ENCODE peak calls at places on chromosomes 11 and 22, in ten cellular contexts. Q, Y, W, D, T, R, X, Z, K and G are unnamed samples.

GRCh38 chr11:9802291-9802861 is 138.5 kb downstream of the SWAP70 start:
- DNase-seq in Q (no peak), W (peak; percentile 29), Z (peak; percentile 91), X (peak; percentile 30), Y (no peak), K (peak; percentile 14), R (peak; percentile 83), D (no peak), T (no peak), G (no peak)

GRCh38 chr11:86292912-86293606 is 9.0 kb upstream of the HIKESHI start:
- DNase-seq in K (no peak), R (no peak), Y (no peak), W (no peak), D (no peak), X (no peak), Z (no peak), Q (no peak), T (no peak), G (no peak)

GRCh38 chr11:74641289-74641688 is 48.9 kb downstream of the POLD3 start:
- DNase-seq in Q (no peak), X (no peak), T (peak; percentile 73), R (no peak), W (no peak), Z (no peak), D (no peak), Y (peak; percentile 37), K (no peak), G (no peak)

GRCh38 chr22:44360686-44361381 is 48.1 kb upstream of the SHISAL1 start:
- DNase-seq in K (no peak), Y (peak; percentile 50), Z (peak; percentile 80), R (peak; percentile 96), Q (no peak), W (no peak), T (no peak), X (peak; percentile 85), D (peak; percentile 94), G (peak; percentile 95)

GRCh38 chr11:65663634-65664200 is 1.0 kb upstream of the RELA start:
- DNase-seq in R (peak; percentile 50), K (peak; percentile 72), Q (no peak), Y (peak; percentile 52), D (peak; percentile 34), Z (peak; percentile 52), T (peak; percentile 50), W (no peak), X (no peak), G (peak; percentile 46)

GRCh38 chr11:18748766-18749375 is 22.9 kb upstream of the IGSF22 start:
- DNase-seq in R (no peak), Z (peak; percentile 37), W (no peak), K (no peak), D (no peak), T (no peak), Q (no peak), X (no peak), Y (no peak), G (no peak)

GRCh38 chr22:49230194-49230577 is 597.5 kb downstream of the BRD1 start:
- DNase-seq in W (no peak), Z (no peak), T (peak; percentile 9), Y (peak; percentile 76), Q (no peak), K (no peak), X (no peak), D (no peak), R (no peak), G (no peak)

GRCh38 chr11:120200677-120201076 is 10.2 kb upstream of the OAF start:
- DNase-seq in D (no peak), T (no peak), Y (no peak), R (no peak), Z (no peak), Q (no peak), W (no peak), X (no peak), K (no peak), G (no peak)

GRCh38 chr11:87437844-87438223 is 400.1 kb downstream of the TMEM135 start:
- DNase-seq in W (no peak), R (peak; percentile 80), T (no peak), Z (peak; percentile 84), Y (no peak), D (peak; percentile 92), Q (no peak), X (peak; percentile 38), K (no peak), G (no peak)

GRCh38 chr11:92838655-92839334 is 130.7 kb upstream of the MTNR1B start:
- DNase-seq in T (no peak), Q (no peak), Y (peak; percentile 56), W (no peak), R (no peak), Z (peak; percentile 16), X (no peak), D (no peak), K (no peak), G (no peak)

GRCh38 chr11:11988099-11988651 is 20.3 kb downstream of the DKK3 start:
- DNase-seq in Y (no peak), K (no peak), X (no peak), Z (peak; percentile 87), Q (no peak), D (peak; percentile 78), W (no peak), R (no peak), T (no peak), G (no peak)

GRCh38 chr11:107581147-107581546 is 9.8 kb upstream of the ELMOD1 start:
- DNase-seq in W (no peak), D (no peak), Y (no peak), K (no peak), R (no peak), Q (no peak), Z (no peak), X (no peak), T (no peak), G (no peak)

GRCh38 chr11:103528596-103528995 is 419.4 kb downstream of the DYNC2H1 start:
- DNase-seq in R (no peak), D (no peak), X (no peak), T (no peak), W (no peak), Y (no peak), K (no peak), Q (no peak), Z (no peak), G (no peak)

GRCh38 chr11:57777969-57778317 is 16.3 kb downstream of the CTNND1 start:
- DNase-seq in R (peak; percentile 56), Z (no peak), D (peak; percentile 78), Y (peak; percentile 73), K (no peak), X (no peak), Q (no peak), T (no peak), W (no peak), G (peak; percentile 78)

GRCh38 chr11:69958308-69958707 is 119.8 kb upstream of the ANO1 start:
- DNase-seq in Y (no peak), W (no peak), R (peak; percentile 37), T (no peak), Z (peak; percentile 93), X (no peak), D (peak; percentile 59), K (no peak), Q (no peak), G (no peak)

DNA sequence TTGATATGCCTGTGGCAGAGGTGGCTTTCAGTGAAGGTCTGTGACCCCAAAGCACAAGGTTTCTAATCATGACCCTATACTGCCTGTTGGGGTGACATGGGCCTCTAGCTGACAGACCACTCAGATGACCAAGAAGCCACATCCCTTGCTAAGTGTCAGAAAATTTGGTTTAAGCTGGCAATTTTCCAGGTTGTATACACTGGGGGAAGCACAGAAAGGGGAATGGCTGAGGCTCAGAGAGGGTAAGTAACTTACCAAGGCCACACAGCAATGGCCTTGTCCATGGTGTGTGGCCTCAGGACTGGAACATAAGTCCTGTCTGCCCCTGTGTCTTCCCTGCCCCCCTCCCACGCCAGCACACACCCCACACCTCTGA is 66.9 kb upstream of the PRDM11 start:
- DNase-seq in D (no peak), T (no peak), W (no peak), R (no peak), Q (no peak), Z (no peak), K (no peak), X (no peak), Y (no peak), G (no peak)
- H3K27ac ChIP-seq in D (no peak overlapping the region), T (no peak overlapping the region), W (no peak overlapping the region), R (no peak overlapping the region), Q (no peak overlapping the region), Z (no peak overlapping the region), K (no peak overlapping the region), X (no peak overlapping the region), Y (no peak overlapping the region), G (no peak overlapping the region)

DNA sequence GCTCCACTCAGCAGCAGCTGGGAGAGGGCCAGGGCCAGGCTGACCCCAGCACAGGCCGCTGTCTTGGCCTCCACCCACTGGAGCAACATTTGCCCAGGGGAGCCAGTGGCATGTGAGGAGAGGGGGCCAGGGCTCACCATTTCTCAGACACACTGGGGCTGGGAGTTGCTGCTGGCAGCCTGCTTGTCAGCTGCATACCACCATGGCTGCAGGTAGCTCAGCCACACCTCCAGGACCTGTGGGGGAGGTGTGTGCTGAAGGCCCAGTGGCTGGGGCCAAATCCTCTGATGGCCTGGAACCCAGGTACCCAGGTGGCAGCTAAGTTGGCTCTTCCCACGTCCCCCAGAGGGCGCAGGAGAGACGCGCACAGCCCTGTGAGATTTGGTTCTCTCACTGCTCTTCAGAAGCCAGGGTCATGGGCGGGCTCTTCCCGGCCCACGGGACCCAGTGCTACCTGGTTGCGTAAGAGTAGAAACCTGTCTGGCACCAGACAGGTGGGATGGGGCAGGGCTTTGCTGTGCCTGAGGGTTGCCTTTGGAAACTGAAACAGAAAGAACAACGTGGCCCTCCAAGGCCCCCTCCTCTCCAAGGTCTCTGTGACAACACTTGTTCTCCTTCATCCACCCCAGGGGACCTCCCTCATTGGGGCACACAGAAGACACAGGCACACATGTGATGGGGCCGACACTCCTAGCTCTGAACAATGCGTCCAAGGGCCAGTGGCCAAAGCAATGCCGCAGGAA is 98.8 kb downstream of the MED15 start:
- DNase-seq in R (peak; percentile 79), X (peak; percentile 62), K (peak; percentile 64), Q (peak; percentile 83), T (peak; percentile 92), D (peak; percentile 80), W (peak; percentile 98), Y (peak; percentile 84), Z (peak; percentile 59), G (peak; percentile 79)
- H2AFZ ChIP-seq in R (no peak overlapping the region), X (no peak overlapping the region), K (no peak overlapping the region), Q (peak overlapping the region; percentile 88), T (no peak overlapping the region), D (no peak overlapping the region), W (no peak overlapping the region), Y (no peak overlapping the region), Z (peak overlapping the region; percentile 36), G (no peak overlapping the region)

GRCh38 chr22:25154686-25154999 is 45.0 kb upstream of the CRYBB3 start:
- DNase-seq in X (no peak), D (no peak), Z (no peak), K (no peak), Y (no peak), R (no peak), W (no peak), Q (no peak), T (no peak), G (no peak)
- H3K27ac ChIP-seq in X (peak overlapping the region; percentile 39), D (no peak overlapping the region), Z (no peak overlapping the region), K (no peak overlapping the region), Y (peak overlapping the region; percentile 19), R (peak overlapping the region; percentile 23), W (peak overlapping the region; percentile 63), Q (no peak overlapping the region), T (no peak overlapping the region), G (peak overlapping the region; percentile 31)

DNA sequence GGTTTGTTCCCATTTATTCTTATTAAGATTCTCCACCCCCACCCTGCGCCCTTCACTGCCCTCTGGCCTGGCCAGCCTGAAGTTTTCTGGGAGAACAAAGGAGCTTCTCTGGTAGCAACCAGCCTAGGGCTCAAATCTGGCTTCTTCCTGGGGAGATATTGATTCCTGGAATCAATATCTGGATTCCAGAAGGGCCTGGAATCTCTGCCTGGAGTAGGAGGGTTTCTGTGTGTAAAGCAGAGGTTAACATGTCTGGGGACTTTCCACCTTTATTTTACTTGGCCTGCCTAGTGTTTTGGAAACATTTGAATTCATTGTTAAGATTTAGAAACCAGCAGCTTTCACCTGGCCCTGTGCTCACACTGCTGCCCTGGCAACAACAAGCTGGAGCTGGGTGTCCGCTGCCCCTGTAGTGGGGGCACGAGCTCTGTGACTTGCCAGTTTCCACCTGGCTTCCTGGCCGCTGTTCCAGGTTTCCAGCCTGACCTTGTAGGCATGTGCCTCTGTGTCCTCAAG is 5.5 kb downstream of the C11orf91 start:
- DNase-seq in X (no peak), K (no peak), R (no peak), T (no peak), Z (no peak), D (no peak), Y (no peak), W (no peak), Q (no peak), G (no peak)
- H2AFZ ChIP-seq in X (no peak overlapping the region), K (no peak overlapping the region), R (no peak overlapping the region), T (no peak overlapping the region), Z (peak overlapping the region; percentile 24), D (no peak overlapping the region), Y (no peak overlapping the region), W (no peak overlapping the region), Q (no peak overlapping the region), G (no peak overlapping the region)